ENCODE peak calls at places on chromosomes 4 and X, in eight cellular contexts. One of them, this sample, is unnamed.

GRCh38 chr4:26736621-26737020 is 124.0 kb upstream of the STIM2 start:
- DNase-seq in esophagus muscularis mucosa: no peak
- DNase-seq in lower leg skin: no peak
- DNase-seq in choroid plexus epithelial cell: peak; percentile 28
- DNase-seq in CD8-positive, alpha-beta T cell: no peak
- DNase-seq in AG10803: no peak
- DNase-seq in cardiac fibroblast: no peak
- DNase-seq in ovary: no peak
- DNase-seq in this sample: peak; percentile 24

GRCh38 chrX:24619647-24620046 is 27.5 kb downstream of the PCYT1B start:
- DNase-seq in esophagus muscularis mucosa: no peak
- DNase-seq in lower leg skin: no peak
- DNase-seq in choroid plexus epithelial cell: peak; percentile 62
- DNase-seq in CD8-positive, alpha-beta T cell: no peak
- DNase-seq in AG10803: peak; percentile 39
- DNase-seq in cardiac fibroblast: peak; percentile 49
- DNase-seq in ovary: peak; percentile 26
- DNase-seq in this sample: peak; percentile 52

GRCh38 chr4:26709246-26709645 is 125.4 kb downstream of the TBC1D19 start:
- DNase-seq in esophagus muscularis mucosa: no peak
- DNase-seq in lower leg skin: no peak
- DNase-seq in choroid plexus epithelial cell: no peak
- DNase-seq in CD8-positive, alpha-beta T cell: no peak
- DNase-seq in AG10803: no peak
- DNase-seq in cardiac fibroblast: no peak
- DNase-seq in ovary: no peak
- DNase-seq in this sample: no peak

GRCh38 chr4:13706716-13707115 is 79.2 kb upstream of the BOD1L1 start:
- DNase-seq in esophagus muscularis mucosa: no peak
- DNase-seq in lower leg skin: no peak
- DNase-seq in choroid plexus epithelial cell: no peak
- DNase-seq in CD8-positive, alpha-beta T cell: no peak
- DNase-seq in AG10803: no peak
- DNase-seq in cardiac fibroblast: no peak
- DNase-seq in ovary: no peak
- DNase-seq in this sample: no peak

GRCh38 chr4:40573593-40574311 is 55.9 kb downstream of the RBM47 start:
- DNase-seq in esophagus muscularis mucosa: no peak
- DNase-seq in lower leg skin: no peak
- DNase-seq in choroid plexus epithelial cell: peak; percentile 28
- DNase-seq in CD8-positive, alpha-beta T cell: no peak
- DNase-seq in AG10803: no peak
- DNase-seq in cardiac fibroblast: peak; percentile 42
- DNase-seq in ovary: no peak
- DNase-seq in this sample: no peak

GRCh38 chrX:103666202-103667107 is 20.0 kb downstream of the MORF4L2 start:
- DNase-seq in esophagus muscularis mucosa: no peak
- DNase-seq in lower leg skin: no peak
- DNase-seq in choroid plexus epithelial cell: no peak
- DNase-seq in CD8-positive, alpha-beta T cell: no peak
- DNase-seq in AG10803: no peak
- DNase-seq in cardiac fibroblast: no peak
- DNase-seq in ovary: no peak
- DNase-seq in this sample: no peak

GRCh38 chrX:20252392-20253231 is 14.1 kb downstream of the RPS6KA3 start:
- DNase-seq in esophagus muscularis mucosa: no peak
- DNase-seq in lower leg skin: peak; percentile 91
- DNase-seq in choroid plexus epithelial cell: peak; percentile 67
- DNase-seq in CD8-positive, alpha-beta T cell: peak; percentile 56
- DNase-seq in AG10803: peak; percentile 33
- DNase-seq in cardiac fibroblast: peak; percentile 57
- DNase-seq in ovary: no peak
- DNase-seq in this sample: no peak

GRCh38 chr4:25913056-25913850 is 767 bp upstream of the SMIM20 start:
- DNase-seq in esophagus muscularis mucosa: no peak
- DNase-seq in lower leg skin: peak; percentile 86
- DNase-seq in choroid plexus epithelial cell: no peak
- DNase-seq in CD8-positive, alpha-beta T cell: peak; percentile 35
- DNase-seq in AG10803: peak; percentile 22
- DNase-seq in cardiac fibroblast: no peak
- DNase-seq in ovary: peak; percentile 64
- DNase-seq in this sample: no peak

GRCh38 chr4:71711985-71712348 is 71.9 kb downstream of the GC start:
- DNase-seq in esophagus muscularis mucosa: no peak
- DNase-seq in lower leg skin: no peak
- DNase-seq in choroid plexus epithelial cell: no peak
- DNase-seq in CD8-positive, alpha-beta T cell: no peak
- DNase-seq in AG10803: no peak
- DNase-seq in cardiac fibroblast: no peak
- DNase-seq in ovary: no peak
- DNase-seq in this sample: no peak

GRCh38 chrX:110316351-110317078 is 1.4 kb downstream of the AMMECR1 start:
- DNase-seq in esophagus muscularis mucosa: no peak
- DNase-seq in lower leg skin: no peak
- DNase-seq in choroid plexus epithelial cell: no peak
- DNase-seq in CD8-positive, alpha-beta T cell: no peak
- DNase-seq in AG10803: peak; percentile 7
- DNase-seq in cardiac fibroblast: peak; percentile 30
- DNase-seq in ovary: no peak
- DNase-seq in this sample: no peak

GRCh38 chr4:76377922-76378321 is 43.0 kb downstream of the CCDC158 start:
- DNase-seq in esophagus muscularis mucosa: no peak
- DNase-seq in lower leg skin: no peak
- DNase-seq in choroid plexus epithelial cell: peak; percentile 86
- DNase-seq in CD8-positive, alpha-beta T cell: peak; percentile 21
- DNase-seq in AG10803: peak; percentile 17
- DNase-seq in cardiac fibroblast: peak; percentile 68
- DNase-seq in ovary: no peak
- DNase-seq in this sample: no peak

GRCh38 chrX:17592117-17592516 is 145.2 kb upstream of the SCML1 start:
- DNase-seq in esophagus muscularis mucosa: no peak
- DNase-seq in lower leg skin: no peak
- DNase-seq in choroid plexus epithelial cell: peak; percentile 47
- DNase-seq in CD8-positive, alpha-beta T cell: no peak
- DNase-seq in AG10803: peak; percentile 20
- DNase-seq in cardiac fibroblast: no peak
- DNase-seq in ovary: no peak
- DNase-seq in this sample: peak; percentile 7

GRCh38 chr4:172308078-172308477 is 494.9 kb downstream of the GALNTL6 start:
- DNase-seq in esophagus muscularis mucosa: no peak
- DNase-seq in lower leg skin: no peak
- DNase-seq in choroid plexus epithelial cell: no peak
- DNase-seq in CD8-positive, alpha-beta T cell: no peak
- DNase-seq in AG10803: no peak
- DNase-seq in cardiac fibroblast: no peak
- DNase-seq in ovary: no peak
- DNase-seq in this sample: no peak

GRCh38 chr4:110289601-110290100 is 91.2 kb upstream of the ELOVL6 start:
- DNase-seq in esophagus muscularis mucosa: peak; percentile 66
- DNase-seq in lower leg skin: no peak
- DNase-seq in choroid plexus epithelial cell: peak; percentile 29
- DNase-seq in CD8-positive, alpha-beta T cell: no peak
- DNase-seq in AG10803: no peak
- DNase-seq in cardiac fibroblast: no peak
- DNase-seq in ovary: no peak
- DNase-seq in this sample: no peak

GRCh38 chrX:132413459-132413858 is 75.4 kb downstream of the MBNL3 start:
- DNase-seq in esophagus muscularis mucosa: no peak
- DNase-seq in lower leg skin: no peak
- DNase-seq in choroid plexus epithelial cell: no peak
- DNase-seq in CD8-positive, alpha-beta T cell: no peak
- DNase-seq in AG10803: no peak
- DNase-seq in cardiac fibroblast: no peak
- DNase-seq in ovary: no peak
- DNase-seq in this sample: no peak

GRCh38 chr4:105909699-105910340 is 14.5 kb downstream of the NPNT start:
- DNase-seq in esophagus muscularis mucosa: no peak
- DNase-seq in lower leg skin: no peak
- DNase-seq in choroid plexus epithelial cell: no peak
- DNase-seq in CD8-positive, alpha-beta T cell: no peak
- DNase-seq in AG10803: no peak
- DNase-seq in cardiac fibroblast: no peak
- DNase-seq in ovary: no peak
- DNase-seq in this sample: no peak

GRCh38 chr4:88144048-88144447 is 14.4 kb downstream of the ABCG2 start:
- DNase-seq in esophagus muscularis mucosa: no peak
- DNase-seq in lower leg skin: no peak
- DNase-seq in choroid plexus epithelial cell: no peak
- DNase-seq in CD8-positive, alpha-beta T cell: no peak
- DNase-seq in AG10803: no peak
- DNase-seq in cardiac fibroblast: no peak
- DNase-seq in ovary: no peak
- DNase-seq in this sample: no peak

GRCh38 chr4:101115841-101116240 is 231.5 kb downstream of the PPP3CA start:
- DNase-seq in esophagus muscularis mucosa: no peak
- DNase-seq in lower leg skin: no peak
- DNase-seq in choroid plexus epithelial cell: no peak
- DNase-seq in CD8-positive, alpha-beta T cell: no peak
- DNase-seq in AG10803: no peak
- DNase-seq in cardiac fibroblast: no peak
- DNase-seq in ovary: no peak
- DNase-seq in this sample: no peak

GRCh38 chr4:24975505-24975904 is 55.2 kb downstream of the LGI2 start:
- DNase-seq in esophagus muscularis mucosa: no peak
- DNase-seq in lower leg skin: no peak
- DNase-seq in choroid plexus epithelial cell: no peak
- DNase-seq in CD8-positive, alpha-beta T cell: no peak
- DNase-seq in AG10803: no peak
- DNase-seq in cardiac fibroblast: no peak
- DNase-seq in ovary: no peak
- DNase-seq in this sample: no peak

GRCh38 chr4:41661447-41662076 is 87.0 kb downstream of the PHOX2B start:
- DNase-seq in esophagus muscularis mucosa: peak; percentile 86
- DNase-seq in lower leg skin: peak; percentile 89
- DNase-seq in choroid plexus epithelial cell: peak; percentile 77
- DNase-seq in CD8-positive, alpha-beta T cell: peak; percentile 20
- DNase-seq in AG10803: peak; percentile 46
- DNase-seq in cardiac fibroblast: peak; percentile 70
- DNase-seq in ovary: peak; percentile 67
- DNase-seq in this sample: peak; percentile 48

GRCh38 chr4:41656572-41657301 is 91.8 kb downstream of the PHOX2B start:
- DNase-seq in esophagus muscularis mucosa: no peak
- DNase-seq in lower leg skin: no peak
- DNase-seq in choroid plexus epithelial cell: no peak
- DNase-seq in CD8-positive, alpha-beta T cell: no peak
- DNase-seq in AG10803: no peak
- DNase-seq in cardiac fibroblast: no peak
- DNase-seq in ovary: no peak
- DNase-seq in this sample: no peak

GRCh38 chr4:41658106-41658505 is 90.4 kb downstream of the PHOX2B start:
- DNase-seq in esophagus muscularis mucosa: no peak
- DNase-seq in lower leg skin: no peak
- DNase-seq in choroid plexus epithelial cell: peak; percentile 19
- DNase-seq in CD8-positive, alpha-beta T cell: no peak
- DNase-seq in AG10803: no peak
- DNase-seq in cardiac fibroblast: no peak
- DNase-seq in ovary: no peak
- DNase-seq in this sample: no peak

GRCh38 chr4:41657561-41657960 is 91.0 kb downstream of the PHOX2B start:
- DNase-seq in esophagus muscularis mucosa: no peak
- DNase-seq in lower leg skin: no peak
- DNase-seq in choroid plexus epithelial cell: peak; percentile 23
- DNase-seq in CD8-positive, alpha-beta T cell: no peak
- DNase-seq in AG10803: no peak
- DNase-seq in cardiac fibroblast: no peak
- DNase-seq in ovary: no peak
- DNase-seq in this sample: no peak

GRCh38 chr4:41660350-41660749 is 88.2 kb downstream of the PHOX2B start:
- DNase-seq in esophagus muscularis mucosa: no peak
- DNase-seq in lower leg skin: no peak
- DNase-seq in choroid plexus epithelial cell: no peak
- DNase-seq in CD8-positive, alpha-beta T cell: no peak
- DNase-seq in AG10803: no peak
- DNase-seq in cardiac fibroblast: no peak
- DNase-seq in ovary: no peak
- DNase-seq in this sample: no peak
- TF ChIP-seq CTCF in esophagus muscularis mucosa: no peak
- TF ChIP-seq CTCF in lower leg skin: no peak
- TF ChIP-seq CTCF in choroid plexus epithelial cell: no peak
- TF ChIP-seq CTCF in CD8-positive, alpha-beta T cell: no peak
- TF ChIP-seq CTCF in AG10803: no peak
- TF ChIP-seq CTCF in cardiac fibroblast: no peak
- TF ChIP-seq CTCF in ovary: no peak
- TF ChIP-seq CTCF in this sample: no peak

GRCh38 chr4:180558427-180558826 is 1684.8 kb upstream of the TENM3 start:
- DNase-seq in esophagus muscularis mucosa: no peak
- DNase-seq in lower leg skin: no peak
- DNase-seq in choroid plexus epithelial cell: no peak
- DNase-seq in CD8-positive, alpha-beta T cell: no peak
- DNase-seq in AG10803: no peak
- DNase-seq in cardiac fibroblast: no peak
- DNase-seq in ovary: no peak
- DNase-seq in this sample: no peak

GRCh38 chr4:180560896-180561295 is 1682.3 kb upstream of the TENM3 start:
- DNase-seq in esophagus muscularis mucosa: no peak
- DNase-seq in lower leg skin: no peak
- DNase-seq in choroid plexus epithelial cell: peak; percentile 9
- DNase-seq in CD8-positive, alpha-beta T cell: no peak
- DNase-seq in AG10803: no peak
- DNase-seq in cardiac fibroblast: peak; percentile 6
- DNase-seq in ovary: no peak
- DNase-seq in this sample: no peak

GRCh38 chr4:180557348-180557747 is 1685.9 kb upstream of the TENM3 start:
- DNase-seq in esophagus muscularis mucosa: no peak
- DNase-seq in lower leg skin: no peak
- DNase-seq in choroid plexus epithelial cell: no peak
- DNase-seq in CD8-positive, alpha-beta T cell: no peak
- DNase-seq in AG10803: no peak
- DNase-seq in cardiac fibroblast: no peak
- DNase-seq in ovary: no peak
- DNase-seq in this sample: no peak
- TF ChIP-seq CTCF in esophagus muscularis mucosa: no peak
- TF ChIP-seq CTCF in lower leg skin: no peak
- TF ChIP-seq CTCF in choroid plexus epithelial cell: peak; percentile 4
- TF ChIP-seq CTCF in CD8-positive, alpha-beta T cell: no peak
- TF ChIP-seq CTCF in AG10803: no peak
- TF ChIP-seq CTCF in cardiac fibroblast: no peak
- TF ChIP-seq CTCF in ovary: no peak
- TF ChIP-seq CTCF in this sample: peak; percentile 14

GRCh38 chr4:2712261-2712842 is 43.8 kb downstream of the TNIP2 start:
- DNase-seq in esophagus muscularis mucosa: no peak
- DNase-seq in lower leg skin: no peak
- DNase-seq in choroid plexus epithelial cell: peak; percentile 72
- DNase-seq in CD8-positive, alpha-beta T cell: no peak
- DNase-seq in AG10803: no peak
- DNase-seq in cardiac fibroblast: peak; percentile 30
- DNase-seq in ovary: no peak
- DNase-seq in this sample: no peak
- TF ChIP-seq CTCF in esophagus muscularis mucosa: no peak
- TF ChIP-seq CTCF in lower leg skin: no peak
- TF ChIP-seq CTCF in choroid plexus epithelial cell: peak; percentile 68
- TF ChIP-seq CTCF in CD8-positive, alpha-beta T cell: no peak
- TF ChIP-seq CTCF in AG10803: no peak
- TF ChIP-seq CTCF in cardiac fibroblast: peak; percentile 37
- TF ChIP-seq CTCF in ovary: no peak
- TF ChIP-seq CTCF in this sample: peak; percentile 56

DNA sequence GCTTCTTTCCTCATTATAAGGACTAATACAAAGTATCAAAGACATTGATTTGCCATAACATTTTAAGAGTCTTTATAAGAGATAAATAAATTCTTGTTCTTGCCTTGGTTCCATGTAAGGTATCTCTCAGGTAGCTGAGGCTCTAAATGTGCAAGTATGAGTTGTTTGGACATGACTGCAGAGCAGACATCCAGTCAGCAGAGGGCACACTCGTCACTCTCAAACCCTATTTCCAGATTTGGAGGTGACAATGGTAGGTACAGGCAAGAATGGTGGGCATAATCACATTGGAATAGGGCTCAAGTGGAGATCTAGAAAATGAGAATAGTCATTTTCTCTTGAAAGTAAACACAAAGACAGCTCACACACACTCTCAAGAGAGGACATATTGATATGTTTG is 133.3 kb upstream of the ZIC3 start:
- DNase-seq in esophagus muscularis mucosa: no peak
- DNase-seq in lower leg skin: no peak
- DNase-seq in choroid plexus epithelial cell: peak; percentile 52
- DNase-seq in CD8-positive, alpha-beta T cell: no peak
- DNase-seq in AG10803: no peak
- DNase-seq in cardiac fibroblast: no peak
- DNase-seq in ovary: no peak
- DNase-seq in this sample: no peak
- TF ChIP-seq CTCF in esophagus muscularis mucosa: no peak
- TF ChIP-seq CTCF in lower leg skin: no peak
- TF ChIP-seq CTCF in choroid plexus epithelial cell: peak; percentile 76
- TF ChIP-seq CTCF in CD8-positive, alpha-beta T cell: no peak
- TF ChIP-seq CTCF in AG10803: no peak
- TF ChIP-seq CTCF in cardiac fibroblast: peak; percentile 2
- TF ChIP-seq CTCF in ovary: no peak
- TF ChIP-seq CTCF in this sample: peak; percentile 31